ENCODE peak calls at places on chromosomes 16 and 17, in four cellular contexts. One of them, this sample, is unnamed.

GRCh38 chr17:74987418-74987908 is at the start of gene CDR2L:
- DNase-seq in A549: peak; percentile 94
- DNase-seq in endothelial cell of umbilical vein: peak; percentile 95
- DNase-seq in neural progenitor cell: peak; percentile 98
- DNase-seq in this sample: peak; percentile 94

GRCh38 chr17:8158267-8159031 is 4.3 kb downstream of the VAMP2 start:
- DNase-seq in endothelial cell of umbilical vein: peak; percentile 90
- DNase-seq in neural progenitor cell: peak; percentile 87
- DNase-seq in A549: peak; percentile 95
- DNase-seq in this sample: peak; percentile 69

GRCh38 chr17:75557075-75557851 is 30.3 kb upstream of the MYO15B start:
- DNase-seq in neural progenitor cell: no peak
- DNase-seq in endothelial cell of umbilical vein: no peak
- DNase-seq in A549: peak; percentile 94
- DNase-seq in this sample: no peak

GRCh38 chr17:42342242-42343008 is 45.8 kb downstream of the STAT3 start:
- DNase-seq in neural progenitor cell: no peak
- DNase-seq in endothelial cell of umbilical vein: no peak
- DNase-seq in A549: no peak
- DNase-seq in this sample: no peak

GRCh38 chr16:6492742-6493141 is 839.9 kb upstream of the RBFOX1 start:
- DNase-seq in endothelial cell of umbilical vein: no peak
- DNase-seq in neural progenitor cell: no peak
- DNase-seq in A549: no peak
- DNase-seq in this sample: no peak

GRCh38 chr16:19114359-19115147 is 789 bp downstream of the ITPRIPL2 start:
- DNase-seq in endothelial cell of umbilical vein: peak; percentile 79
- DNase-seq in neural progenitor cell: peak; percentile 44
- DNase-seq in A549: peak; percentile 79
- DNase-seq in this sample: peak; percentile 61

GRCh38 chr16:782263-782662 is 5.9 kb downstream of the RPUSD1 start:
- DNase-seq in neural progenitor cell: no peak
- DNase-seq in A549: no peak
- DNase-seq in endothelial cell of umbilical vein: no peak
- DNase-seq in this sample: no peak

GRCh38 chr16:66441586-66442375 is 14.7 kb downstream of the BEAN1 start:
- DNase-seq in neural progenitor cell: no peak
- DNase-seq in A549: no peak
- DNase-seq in endothelial cell of umbilical vein: no peak
- DNase-seq in this sample: no peak

GRCh38 chr16:57916735-57917450 is 54.0 kb downstream of the CNGB1 start:
- DNase-seq in endothelial cell of umbilical vein: no peak
- DNase-seq in A549: peak; percentile 28
- DNase-seq in neural progenitor cell: no peak
- DNase-seq in this sample: peak; percentile 88

GRCh38 chr17:38563362-38564253 is 42.1 kb downstream of the SRCIN1 start:
- DNase-seq in neural progenitor cell: peak; percentile 84
- DNase-seq in endothelial cell of umbilical vein: no peak
- DNase-seq in A549: no peak
- DNase-seq in this sample: no peak

GRCh38 chr16:31216552-31217530 is at the start of gene PYDC1:
- DNase-seq in A549: no peak
- DNase-seq in neural progenitor cell: peak; percentile 47
- DNase-seq in endothelial cell of umbilical vein: no peak
- DNase-seq in this sample: no peak

GRCh38 chr16:14004719-14005315 is 66.3 kb upstream of the MRTFB start:
- DNase-seq in neural progenitor cell: no peak
- DNase-seq in endothelial cell of umbilical vein: no peak
- DNase-seq in A549: no peak
- DNase-seq in this sample: no peak

GRCh38 chr17:49887086-49887743 is 39.3 kb upstream of the TAC4 start:
- DNase-seq in A549: no peak
- DNase-seq in neural progenitor cell: no peak
- DNase-seq in endothelial cell of umbilical vein: no peak
- DNase-seq in this sample: peak; percentile 94

GRCh38 chr17:46822388-46822921 is 4.0 kb upstream of the WNT3 start:
- DNase-seq in neural progenitor cell: no peak
- DNase-seq in endothelial cell of umbilical vein: no peak
- DNase-seq in A549: no peak
- DNase-seq in this sample: no peak

GRCh38 chr16:31129568-31130335 is 5.8 kb downstream of the PRSS8 start:
- DNase-seq in A549: no peak
- DNase-seq in endothelial cell of umbilical vein: no peak
- DNase-seq in neural progenitor cell: no peak
- DNase-seq in this sample: no peak

GRCh38 chr17:33864758-33865229 is 390.3 kb upstream of the CCL2 start:
- DNase-seq in A549: no peak
- DNase-seq in endothelial cell of umbilical vein: no peak
- DNase-seq in neural progenitor cell: no peak
- DNase-seq in this sample: no peak

GRCh38 chr16:22206847-22207714 is 1.0 kb downstream of the EEF2K start:
- DNase-seq in A549: peak; percentile 37
- DNase-seq in endothelial cell of umbilical vein: peak; percentile 83
- DNase-seq in neural progenitor cell: peak; percentile 52
- DNase-seq in this sample: peak; percentile 56

GRCh38 chr17:55062921-55063320 is 94.4 kb downstream of the STXBP4 start:
- DNase-seq in A549: peak; percentile 29
- DNase-seq in neural progenitor cell: no peak
- DNase-seq in endothelial cell of umbilical vein: no peak
- DNase-seq in this sample: peak; percentile 30

GRCh38 chr17:46833840-46834208 is 15.3 kb upstream of the WNT3 start:
- DNase-seq in neural progenitor cell: no peak
- DNase-seq in A549: no peak
- DNase-seq in endothelial cell of umbilical vein: no peak
- DNase-seq in this sample: no peak

GRCh38 chr17:5354886-5355415 is 64.5 kb downstream of the NUP88 start:
- DNase-seq in A549: no peak
- DNase-seq in neural progenitor cell: no peak
- DNase-seq in endothelial cell of umbilical vein: no peak
- DNase-seq in this sample: no peak
- H3K27ac ChIP-seq in A549: no peak overlapping the region
- H3K27ac ChIP-seq in neural progenitor cell: no peak overlapping the region
- H3K27ac ChIP-seq in endothelial cell of umbilical vein: no peak overlapping the region
- H3K27ac ChIP-seq in this sample: no peak overlapping the region

GRCh38 chr16:89576173-89577054 is 856 bp downstream of the CPNE7 start:
- DNase-seq in A549: no peak
- DNase-seq in endothelial cell of umbilical vein: no peak
- DNase-seq in neural progenitor cell: peak; percentile 30
- DNase-seq in this sample: no peak

GRCh38 chr16:89579351-89579750 is 3.8 kb downstream of the CPNE7 start:
- DNase-seq in neural progenitor cell: no peak
- DNase-seq in A549: no peak
- DNase-seq in endothelial cell of umbilical vein: no peak
- DNase-seq in this sample: no peak

GRCh38 chr16:89575247-89576172 is at the start of gene CPNE7:
- DNase-seq in neural progenitor cell: peak; percentile 60
- DNase-seq in A549: peak; percentile 32
- DNase-seq in endothelial cell of umbilical vein: no peak
- DNase-seq in this sample: no peak

GRCh38 chr16:89574681-89575246 is 794 bp upstream of the CPNE7 start:
- DNase-seq in neural progenitor cell: peak; percentile 93
- DNase-seq in A549: peak; percentile 84
- DNase-seq in endothelial cell of umbilical vein: peak; percentile 63
- DNase-seq in this sample: peak; percentile 70

GRCh38 chr16:89577055-89577759 is 1.6 kb downstream of the CPNE7 start:
- DNase-seq in A549: no peak
- DNase-seq in neural progenitor cell: no peak
- DNase-seq in endothelial cell of umbilical vein: no peak
- DNase-seq in this sample: no peak
- TF ChIP-seq CTCF in A549: no peak
- TF ChIP-seq CTCF in neural progenitor cell: no peak
- TF ChIP-seq CTCF in endothelial cell of umbilical vein: no peak
- TF ChIP-seq CTCF in this sample: no peak

GRCh38 chr16:3646348-3646920 is 8.1 kb upstream of the DNASE1 start:
- DNase-seq in neural progenitor cell: no peak
- DNase-seq in A549: peak; percentile 62
- DNase-seq in endothelial cell of umbilical vein: peak; percentile 80
- DNase-seq in this sample: peak; percentile 62

GRCh38 chr16:3645504-3646347 is 8.8 kb upstream of the DNASE1 start:
- DNase-seq in neural progenitor cell: peak; percentile 83
- DNase-seq in A549: no peak
- DNase-seq in endothelial cell of umbilical vein: no peak
- DNase-seq in this sample: no peak

GRCh38 chr16:3642397-3643094 is 11.9 kb upstream of the DNASE1 start:
- DNase-seq in endothelial cell of umbilical vein: peak; percentile 29
- DNase-seq in neural progenitor cell: no peak
- DNase-seq in A549: no peak
- DNase-seq in this sample: peak; percentile 75

GRCh38 chr16:3643095-3643730 is 11.3 kb upstream of the DNASE1 start:
- DNase-seq in endothelial cell of umbilical vein: no peak
- DNase-seq in neural progenitor cell: no peak
- DNase-seq in A549: no peak
- DNase-seq in this sample: no peak

DNA sequence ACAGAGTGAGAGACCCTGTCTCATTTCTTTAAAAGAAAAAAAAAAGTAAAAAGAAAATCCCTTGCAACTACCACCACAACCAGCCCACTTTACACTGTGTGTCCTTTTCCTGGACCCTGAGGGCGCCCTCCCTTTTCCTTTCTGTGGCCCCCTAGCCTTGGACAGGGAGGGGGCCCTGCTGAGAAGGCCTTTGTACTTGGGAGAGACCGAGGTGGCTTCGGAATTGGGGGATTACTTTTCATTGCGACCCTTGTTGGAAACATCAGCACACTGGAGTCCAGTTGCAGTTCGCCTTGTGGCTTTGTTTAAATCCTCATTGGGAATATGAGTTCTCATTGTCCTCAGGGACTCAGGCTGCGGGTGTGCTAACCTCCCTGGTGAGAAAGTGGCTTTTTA is 9.4 kb upstream of the DNASE1 start:
- DNase-seq in A549: no peak
- DNase-seq in neural progenitor cell: no peak
- DNase-seq in endothelial cell of umbilical vein: no peak
- DNase-seq in this sample: no peak
- H3K27ac ChIP-seq in A549: peak overlapping the region; percentile 51
- H3K27ac ChIP-seq in neural progenitor cell: peak overlapping the region; percentile 91
- H3K27ac ChIP-seq in endothelial cell of umbilical vein: no peak overlapping the region
- H3K27ac ChIP-seq in this sample: no peak overlapping the region

GRCh38 chr16:81830845-81831600 is 51.9 kb downstream of the PLCG2 start:
- DNase-seq in A549: no peak
- DNase-seq in neural progenitor cell: no peak
- DNase-seq in endothelial cell of umbilical vein: no peak
- DNase-seq in this sample: no peak
- TF ChIP-seq CTCF in A549: no peak
- TF ChIP-seq CTCF in neural progenitor cell: no peak
- TF ChIP-seq CTCF in endothelial cell of umbilical vein: no peak
- TF ChIP-seq CTCF in this sample: no peak